ENCODE peak calls at places on chromosomes 11 and 22, in six cellular contexts. F is fibroblast of pulmonary artery; K is SK-N-DZ; W is activated effector memory CD4-positive, alpha-beta T cell treated with anti-CD3 and anti-CD28 coated beads, Interleukin-2, amount 50 U/mL, for 16 hours; O is stimulated activated CD4-positive, alpha-beta T cell treated with anti-CD3 and anti-CD28 coated beads, Interleukin-1b, Interleukin-23, amount 100 ng/mL, for 1 hour; B is globus pallidus. D is an unnamed sample.

GRCh38 chr11:110908401-110909106 is 196.3 kb upstream of the ARHGAP20 start:
- DNase-seq in K (no peak), O (no peak), B (no peak), F (peak), W (no peak), D (no peak)

GRCh38 chr11:64713031-64713780 is 9.8 kb downstream of the NRXN2 start:
- DNase-seq in K (no peak), O (no peak), B (no peak), W (no peak), F (peak), D (no peak)

GRCh38 chr11:81644239-81644840 is 1089.3 kb downstream of the FAM181B start:
- DNase-seq in W (no peak), K (peak), F (peak), B (peak), O (no peak), D (no peak)

GRCh38 chr11:106714179-106714578 is 304.1 kb downstream of the GUCY1A2 start:
- DNase-seq in O (no peak), F (peak), K (no peak), W (no peak), B (no peak), D (no peak)

GRCh38 chr22:39727541-39727940 is 157.0 kb downstream of the CACNA1I start:
- DNase-seq in W (no peak), F (no peak), B (no peak), O (no peak), K (no peak), D (no peak)

GRCh38 chr11:111798279-111798678 is 32.1 kb upstream of the PPP2R1B start:
- DNase-seq in K (peak), F (no peak), W (no peak), B (no peak), O (no peak), D (no peak)

GRCh38 chr11:68840661-68841653 is 759 bp downstream of the CPT1A start:
- DNase-seq in K (peak), W (peak), B (peak), O (no peak), F (peak), D (peak)

GRCh38 chr11:119416606-119417580 is 6.1 kb downstream of the THY1 start:
- DNase-seq in K (no peak), F (peak), W (no peak), O (no peak), B (no peak), D (no peak)

GRCh38 chr22:29300467-29300806 is 6.0 kb upstream of the GAS2L1 start:
- DNase-seq in F (no peak), O (no peak), W (peak), K (no peak), B (no peak), D (no peak)

GRCh38 chr22:36587289-36588154 is 58.6 kb upstream of the EIF3D start:
- DNase-seq in B (no peak), F (peak), K (no peak), W (no peak), O (no peak), D (peak)

GRCh38 chr11:86064236-86064803 is 4.6 kb downstream of the PICALM start:
- DNase-seq in B (no peak), F (no peak), O (no peak), K (no peak), W (no peak), D (no peak)

GRCh38 chr22:19805821-19806212 is 45.2 kb downstream of the TBX1 start:
- DNase-seq in B (no peak), W (peak), F (no peak), O (no peak), K (no peak), D (peak)

D was measured in spleen.